ENCODE peak calls at places on chromosomes 5 and 9, in five cellular contexts. H, B, C, S and P are unnamed samples.

GRCh38 chr9:106878943-106879916 is 16.3 kb downstream of the ZNF462 start:
- DNase-seq in H (peak; percentile 94), B (peak; percentile 76), C (peak; percentile 74), S (peak; percentile 25), P (peak; percentile 96)

GRCh38 chr5:64074533-64074932 is 91.1 kb upstream of the RNF180 start:
- DNase-seq in H (no peak), B (no peak), C (no peak), S (no peak), P (peak; percentile 10)

GRCh38 chr5:102663771-102664530 is 91.2 kb upstream of the PAM start:
- DNase-seq in H (no peak), B (no peak), C (no peak), S (no peak), P (no peak)

GRCh38 chr5:10319202-10319851 is 11.6 kb upstream of the CMBL start:
- DNase-seq in H (peak; percentile 69), B (no peak), C (no peak), S (peak; percentile 52), P (peak; percentile 19)

GRCh38 chr5:133410335-133410828 is 202.0 kb downstream of the FSTL4 start:
- DNase-seq in H (no peak), B (no peak), C (no peak), S (no peak), P (no peak)

GRCh38 chr9:27198175-27198574 is 89.2 kb downstream of the TEK start:
- DNase-seq in H (no peak), B (no peak), C (no peak), S (no peak), P (no peak)

GRCh38 chr9:8784813-8785212 is 985.2 kb upstream of the DMAC1 start:
- DNase-seq in H (no peak), B (no peak), C (no peak), S (no peak), P (no peak)

GRCh38 chr5:151630088-151630487 is 39.0 kb upstream of the FAT2 start:
- DNase-seq in H (no peak), B (no peak), C (no peak), S (no peak), P (no peak)

GRCh38 chr5:156834916-156835315 is 15.2 kb upstream of the PPP1R2B start:
- DNase-seq in H (no peak), B (no peak), C (no peak), S (no peak), P (no peak)

GRCh38 chr5:156841737-156842136 is 8.4 kb upstream of the PPP1R2B start:
- DNase-seq in H (no peak), B (no peak), C (no peak), S (no peak), P (no peak)

GRCh38 chr5:156838966-156839365 is 11.1 kb upstream of the PPP1R2B start:
- DNase-seq in H (no peak), B (no peak), C (no peak), S (no peak), P (no peak)

GRCh38 chr5:156835905-156836304 is 14.2 kb upstream of the PPP1R2B start:
- DNase-seq in H (no peak), B (no peak), C (no peak), S (no peak), P (no peak)
- TF ChIP-seq CTCF in H (no peak), B (no peak), C (no peak), S (no peak), P (no peak)

GRCh38 chr5:54525226-54525625 is 7.7 kb downstream of the SNX18 start:
- DNase-seq in H (no peak), B (no peak), C (no peak), S (no peak), P (no peak)

GRCh38 chr5:54524704-54525103 is 7.1 kb downstream of the SNX18 start:
- DNase-seq in H (peak; percentile 80), B (peak; percentile 80), C (peak; percentile 50), S (no peak), P (peak; percentile 63)

GRCh38 chr5:54522080-54522479 is 4.5 kb downstream of the SNX18 start:
- DNase-seq in H (no peak), B (no peak), C (no peak), S (no peak), P (no peak)

GRCh38 chr5:54524082-54524481 is 6.5 kb downstream of the SNX18 start:
- DNase-seq in H (no peak), B (no peak), C (no peak), S (no peak), P (no peak)

GRCh38 chr5:54523534-54523933 is 6.0 kb downstream of the SNX18 start:
- DNase-seq in H (no peak), B (no peak), C (no peak), S (no peak), P (no peak)
- H3K4me3 ChIP-seq in H (no peak overlapping the region), B (no peak overlapping the region), C (no peak overlapping the region), S (peak overlapping the region; percentile 27), P (no peak overlapping the region)

GRCh38 chr5:164672190-164672589 is 1166.8 kb downstream of the MAT2B start:
- DNase-seq in H (no peak), B (no peak), C (no peak), S (no peak), P (no peak)

GRCh38 chr5:164672931-164673694 is 1167.7 kb downstream of the MAT2B start:
- DNase-seq in H (no peak), B (no peak), C (no peak), S (no peak), P (peak; percentile 18)
- TF ChIP-seq CTCF in H (no peak), B (no peak), C (no peak), S (no peak), P (peak; percentile 34)

GRCh38 chr5:54117957-54118356 is 192.4 kb downstream of the ARL15 start:
- DNase-seq in H (no peak), B (no peak), C (no peak), S (no peak), P (no peak)

GRCh38 chr5:54115768-54116403 is 194.5 kb downstream of the ARL15 start:
- DNase-seq in H (no peak), B (no peak), C (no peak), S (no peak), P (no peak)

DNA sequence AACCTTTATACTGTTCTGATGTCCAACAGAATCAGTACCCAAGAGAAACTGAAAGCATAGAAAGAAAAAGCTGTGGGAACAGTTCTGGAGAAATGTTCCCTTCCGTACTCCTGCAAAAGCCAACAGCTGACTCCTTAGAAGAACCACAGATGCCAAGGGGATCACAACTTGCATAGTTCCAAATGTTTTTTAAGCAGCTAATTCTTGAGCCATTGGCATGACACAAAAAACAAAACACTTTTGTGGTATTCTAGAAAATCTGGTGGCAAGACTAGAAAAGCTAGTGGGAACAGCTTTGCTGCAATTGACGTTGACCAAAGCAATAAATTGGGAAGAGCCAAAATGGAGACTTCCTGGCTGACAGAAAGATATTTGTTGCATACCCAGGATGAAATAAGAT is 189.9 kb downstream of the ARL15 start:
- DNase-seq in H (no peak), B (no peak), C (no peak), S (no peak), P (no peak)
- H3K4me3 ChIP-seq in H (no peak overlapping the region), B (no peak overlapping the region), C (no peak overlapping the region), S (no peak overlapping the region), P (no peak overlapping the region)

GRCh38 chr5:1081519-1081918 is 30.3 kb downstream of the SLC12A7 start:
- DNase-seq in H (no peak), B (no peak), C (no peak), S (no peak), P (no peak)
- TF ChIP-seq CTCF in H (no peak), B (no peak), C (no peak), S (no peak), P (no peak)